ENCODE peak calls at places on chromosomes 4 and X, in seven cellular contexts. W, N, B, O, S, P and E are unnamed samples.

GRCh38 chrX:8921615-8922014 is 112.3 kb downstream of the FAM9B start:
- DNase-seq in W (no peak), N (no peak), B (no peak), O (no peak), S (no peak), P (no peak), E (no peak)

GRCh38 chrX:24167719-24168472 is 18.4 kb downstream of the ZFX start:
- DNase-seq in W (no peak), N (no peak), B (peak), O (no peak), S (no peak), P (no peak), E (no peak)

GRCh38 chr4:52840531-52841350 is 21.4 kb upstream of the RASL11B start:
- DNase-seq in W (no peak), N (peak), B (no peak), O (no peak), S (no peak), P (no peak), E (no peak)

GRCh38 chr4:155888171-155888570 is 15.3 kb upstream of the TDO2 start:
- DNase-seq in W (no peak), N (no peak), B (no peak), O (no peak), S (no peak), P (no peak), E (no peak)

GRCh38 chrX:129761596-129761995 is 18.2 kb upstream of the SASH3 start:
- DNase-seq in W (no peak), N (no peak), B (no peak), O (no peak), S (no peak), P (no peak), E (no peak)

GRCh38 chrX:10280061-10280460 is 123.3 kb downstream of the CLCN4 start:
- DNase-seq in W (no peak), N (no peak), B (no peak), O (no peak), S (no peak), P (no peak), E (no peak)

GRCh38 chrX:47992669-47993068 is 11.1 kb downstream of the ZNF182 start:
- DNase-seq in W (no peak), N (no peak), B (no peak), O (no peak), S (no peak), P (no peak), E (no peak)

GRCh38 chr4:84639143-84639542 is 56.2 kb downstream of the CDS1 start:
- DNase-seq in W (no peak), N (peak), B (no peak), O (no peak), S (no peak), P (no peak), E (no peak)

GRCh38 chr4:154039435-154040061 is 250.7 kb upstream of the SFRP2 start:
- DNase-seq in W (no peak), N (no peak), B (no peak), O (no peak), S (no peak), P (no peak), E (peak)

GRCh38 chrX:71154196-71154595 is 9.6 kb downstream of the NLGN3 start:
- DNase-seq in W (no peak), N (no peak), B (no peak), O (no peak), S (no peak), P (no peak), E (no peak)

GRCh38 chr4:1991087-1991486 is 17.7 kb downstream of the NELFA start:
- DNase-seq in W (no peak), N (no peak), B (no peak), O (no peak), S (no peak), P (no peak), E (no peak)

GRCh38 chrX:45240334-45240733 is 39.7 kb upstream of the DIPK2B start:
- DNase-seq in W (no peak), N (peak), B (no peak), O (no peak), S (no peak), P (no peak), E (peak)

GRCh38 chr4:89337678-89338077 is 30.1 kb upstream of the GPRIN3 start:
- DNase-seq in W (no peak), N (no peak), B (no peak), O (no peak), S (no peak), P (no peak), E (no peak)

GRCh38 chr4:74370912-74371311 is 6.0 kb downstream of the EREG start:
- DNase-seq in W (peak), N (peak), B (peak), O (peak), S (no peak), P (no peak), E (peak)

GRCh38 chr4:5660185-5660584 is 48.2 kb downstream of the EVC2 start:
- DNase-seq in W (peak), N (no peak), B (no peak), O (no peak), S (no peak), P (no peak), E (no peak)

GRCh38 chr4:46386570-46386969 is 3.4 kb downstream of the GABRA2 start:
- DNase-seq in W (no peak), N (peak), B (no peak), O (no peak), S (no peak), P (no peak), E (peak)

GRCh38 chr4:89410687-89411086 is 103.1 kb upstream of the GPRIN3 start:
- DNase-seq in W (peak), N (peak), B (no peak), O (peak), S (no peak), P (no peak), E (peak)

GRCh38 chr4:75633846-75634245 is 3.5 kb upstream of the CDKL2 start:
- DNase-seq in W (peak), N (no peak), B (no peak), O (peak), S (no peak), P (no peak), E (peak)

GRCh38 chr4:148034821-148035220 is 302.9 kb downstream of the ARHGAP10 start:
- DNase-seq in W (no peak), N (no peak), B (no peak), O (no peak), S (no peak), P (no peak), E (no peak)

GRCh38 chrX:72115380-72115779 is 16.3 kb downstream of the RTL5 start:
- DNase-seq in W (no peak), N (no peak), B (no peak), O (no peak), S (no peak), P (no peak), E (no peak)

GRCh38 chr4:118367872-118368271 is 15.1 kb upstream of the PRSS12 start:
- DNase-seq in W (no peak), N (no peak), B (no peak), O (no peak), S (no peak), P (no peak), E (no peak)

GRCh38 chr4:184355111-184355604 is 119.2 kb downstream of the IRF2 start:
- DNase-seq in W (peak), N (no peak), B (peak), O (peak), S (peak), P (peak), E (peak)

GRCh38 chr4:142402925-142403324 is 443.2 kb downstream of the INPP4B start:
- DNase-seq in W (peak), N (no peak), B (no peak), O (peak), S (no peak), P (peak), E (peak)

GRCh38 chr4:65839288-65839919 is 169.1 kb upstream of the EPHA5 start:
- DNase-seq in W (no peak), N (no peak), B (no peak), O (no peak), S (no peak), P (no peak), E (no peak)

GRCh38 chr4:157075811-157076577 is at the start of gene GLRB:
- DNase-seq in W (no peak), N (peak), B (no peak), O (peak), S (peak), P (no peak), E (peak)

GRCh38 chrX:70254909-70255308 is 5.1 kb downstream of the P2RY4 start:
- DNase-seq in W (no peak), N (no peak), B (no peak), O (no peak), S (no peak), P (no peak), E (no peak)

GRCh38 chrX:119574394-119575266 is at the start of gene UBE2A:
- DNase-seq in W (peak), N (peak), B (peak), O (peak), S (peak), P (peak), E (peak)

GRCh38 chr4:108270466-108271450 is 102.0 kb upstream of the LEF1 start:
- DNase-seq in W (peak), N (no peak), B (no peak), O (peak), S (no peak), P (no peak), E (peak)

GRCh38 chr4:2906218-2906617 is 57.0 kb downstream of the NOP14 start:
- DNase-seq in W (no peak), N (no peak), B (no peak), O (no peak), S (no peak), P (no peak), E (no peak)

GRCh38 chrX:130173190-130173895 is 1.6 kb downstream of the RAB33A start:
- DNase-seq in W (peak), N (no peak), B (no peak), O (peak), S (peak), P (peak), E (peak)

GRCh38 chrX:31704938-31705337 is 633.1 kb upstream of the FTHL17 start:
- DNase-seq in W (no peak), N (no peak), B (no peak), O (no peak), S (no peak), P (no peak), E (no peak)

GRCh38 chrX:46588263-46588662 is 14.7 kb downstream of the CHST7 start:
- DNase-seq in W (peak), N (peak), B (no peak), O (peak), S (peak), P (peak), E (peak)

GRCh38 chr4:70681730-70682129 is 6.6 kb upstream of the UTP3 start:
- DNase-seq in W (no peak), N (no peak), B (no peak), O (no peak), S (no peak), P (no peak), E (no peak)

DNA sequence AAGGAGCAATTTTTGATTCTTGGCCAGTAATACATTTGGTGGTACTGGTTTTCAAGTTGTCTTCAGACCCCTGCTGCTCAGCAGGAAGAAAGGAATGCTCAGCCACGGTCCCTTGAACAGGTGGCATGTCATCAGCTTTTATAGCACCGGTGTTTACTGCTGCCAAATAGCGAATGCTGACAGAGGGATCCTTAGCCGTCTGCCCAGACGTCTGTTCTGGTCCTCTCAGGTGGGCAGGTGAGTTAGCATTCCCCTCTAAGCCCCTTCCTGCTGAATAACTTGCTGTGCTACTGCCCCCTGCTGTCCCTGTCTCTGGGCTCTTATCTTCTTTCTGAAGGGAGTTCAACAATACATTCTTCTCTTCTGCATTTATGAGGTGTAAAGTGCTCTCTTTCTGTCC is 28.4 kb downstream of the BOD1L1 start:
- DNase-seq in W (no peak), N (peak), B (no peak), O (no peak), S (no peak), P (no peak), E (no peak)
- TF ChIP-seq CTCF in W (peak), N (peak), B (no peak), O (peak), S (no peak), P (no peak), E (no peak)

DNA sequence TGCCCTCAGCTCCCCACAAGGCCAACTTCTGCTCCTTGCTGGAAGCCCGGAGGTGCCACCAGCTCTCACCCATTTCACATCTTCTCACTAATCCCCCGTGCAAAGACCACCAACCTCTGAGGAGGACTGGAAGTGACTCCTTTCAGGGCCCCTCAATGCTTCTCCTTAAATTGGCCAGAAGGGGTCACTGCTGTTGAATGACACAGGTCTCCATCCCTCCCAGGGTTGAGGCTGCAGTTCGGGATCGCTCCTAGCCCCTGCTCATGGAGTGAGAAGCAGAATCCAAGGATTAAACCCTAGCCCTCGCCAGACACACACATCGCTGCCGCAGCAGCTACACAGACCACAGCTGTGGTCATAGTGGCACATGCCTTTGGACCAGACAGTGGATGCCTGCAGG is 279.5 kb upstream of the TAPT1 start:
- DNase-seq in W (peak), N (peak), B (no peak), O (peak), S (no peak), P (no peak), E (peak)
- TF ChIP-seq CTCF in W (peak), N (peak), B (no peak), O (peak), S (peak), P (no peak), E (no peak)

GRCh38 chrX:50903387-50904027 is 7.0 kb upstream of the BMP15 start:
- DNase-seq in W (peak), N (peak), B (peak), O (peak), S (no peak), P (no peak), E (peak)
- TF ChIP-seq CTCF in W (peak), N (peak), B (peak), O (peak), S (peak), P (no peak), E (peak)

GRCh38 chrX:40736170-40736505 is 796 bp upstream of the MED14 start:
- DNase-seq in W (no peak), N (no peak), B (peak), O (no peak), S (no peak), P (no peak), E (no peak)
- TF ChIP-seq CTCF in W (no peak), N (no peak), B (no peak), O (no peak), S (no peak), P (no peak), E (no peak)

DNA sequence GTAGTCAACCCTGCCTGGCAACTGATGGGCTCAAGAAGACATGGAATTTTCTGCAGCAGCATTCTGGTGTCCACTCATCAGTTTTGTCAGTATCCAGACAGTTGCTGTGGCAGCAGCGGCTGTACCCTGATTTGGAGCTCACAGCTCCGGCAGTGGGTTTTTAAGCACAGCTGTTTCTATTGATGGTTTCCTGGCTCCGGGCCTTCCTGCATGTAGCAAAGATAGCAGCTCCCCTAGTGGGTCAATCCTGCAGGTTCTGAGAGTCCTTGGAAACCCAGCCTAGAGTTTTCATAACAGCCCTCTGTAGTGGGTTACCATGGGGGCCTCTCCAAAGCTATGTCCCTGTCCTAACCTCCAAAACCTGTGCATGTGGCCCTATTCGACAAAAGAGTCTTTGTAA is 84.0 kb upstream of the ATP6AP2 start:
- DNase-seq in W (no peak), N (peak), B (no peak), O (peak), S (peak), P (no peak), E (no peak)
- TF ChIP-seq CTCF in W (peak), N (peak), B (no peak), O (peak), S (no peak), P (no peak), E (no peak)

DNA sequence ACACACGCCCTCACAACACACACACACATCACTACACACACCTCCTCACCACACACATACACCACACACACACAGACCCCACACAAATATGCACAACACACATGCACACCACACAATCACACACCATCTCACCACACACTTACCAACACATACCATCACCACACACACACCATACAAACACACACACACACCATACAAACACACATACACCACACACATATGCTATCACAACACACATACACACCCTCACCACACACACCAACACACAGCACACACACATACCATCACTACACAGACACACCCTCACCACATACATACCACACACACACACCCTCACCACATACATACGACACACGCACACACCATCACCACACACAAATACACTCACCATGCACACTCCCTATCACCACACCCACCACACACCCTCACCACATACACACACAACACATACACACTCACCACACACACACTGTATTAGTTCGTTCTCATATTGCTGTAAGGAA is 107.0 kb downstream of the DCTD start:
- DNase-seq in W (no peak), N (no peak), B (no peak), O (no peak), S (no peak), P (no peak), E (no peak)
- TF ChIP-seq CTCF in W (no peak), N (no peak), B (no peak), O (no peak), S (no peak), P (no peak), E (no peak)